ENCODE peak calls at places on chromosomes 7 and 10, in six cellular contexts. S, A, H, Q, U and N are unnamed samples.

GRCh38 chr7:77691892-77692491 is 4.3 kb upstream of the RSBN1L start:
- DNase-seq in A (no peak), S (no peak), H (no peak), U (no peak), Q (no peak), N (no peak)

GRCh38 chr7:135728136-135728669 is at the start of gene SLC13A4:
- DNase-seq in U (no peak), H (no peak), Q (no peak), S (no peak), A (no peak), N (no peak)

GRCh38 chr7:134364619-134365037 is 47.9 kb upstream of the SLC35B4 start:
- DNase-seq in S (no peak), A (no peak), U (no peak), Q (no peak), H (peak), N (no peak)

GRCh38 chr7:136174477-136174876 is 197.3 kb upstream of the MTPN start:
- DNase-seq in H (no peak), S (no peak), A (no peak), U (no peak), Q (no peak), N (no peak)

GRCh38 chr10:89207801-89208551 is 859 bp upstream of the CH25H start:
- DNase-seq in H (peak), Q (no peak), U (peak), A (no peak), S (peak), N (no peak)

GRCh38 chr10:112913661-112914287 is 36.3 kb upstream of the TCF7L2 start:
- DNase-seq in A (no peak), H (no peak), Q (no peak), U (no peak), S (no peak), N (no peak)

GRCh38 chr10:92880233-92880861 is 32.0 kb downstream of the EXOC6 start:
- DNase-seq in A (no peak), U (peak), S (no peak), Q (no peak), H (peak), N (peak)

GRCh38 chr7:112383671-112384417 is 66.4 kb upstream of the IFRD1 start:
- DNase-seq in S (no peak), A (no peak), H (no peak), U (no peak), Q (no peak), N (no peak)

GRCh38 chr7:29883462-29884398 is 77.4 kb downstream of the WIPF3 start:
- DNase-seq in U (peak), H (no peak), S (no peak), A (no peak), Q (no peak), N (no peak)

GRCh38 chr7:99116151-99116550 is 27.8 kb downstream of the SMURF1 start:
- DNase-seq in H (no peak), Q (no peak), S (no peak), U (no peak), A (no peak), N (no peak)

GRCh38 chr7:21960922-21961321 is 15.2 kb upstream of the CDCA7L start:
- DNase-seq in U (no peak), Q (no peak), H (peak), S (no peak), A (no peak), N (no peak)

GRCh38 chr10:97510686-97511085 is 12.0 kb downstream of the UBTD1 start:
- DNase-seq in Q (no peak), A (no peak), S (no peak), U (no peak), H (no peak), N (no peak)

GRCh38 chr7:42672339-42672990 is 239.4 kb downstream of the C7orf25 start:
- DNase-seq in H (no peak), A (no peak), S (no peak), Q (no peak), U (no peak), N (no peak)

GRCh38 chr10:58998924-58999713 is 177.3 kb upstream of the PHYHIPL start:
- DNase-seq in Q (no peak), A (no peak), S (no peak), U (peak), H (no peak), N (no peak)

GRCh38 chr7:33251261-33251660 is 121.9 kb downstream of the BBS9 start:
- DNase-seq in S (no peak), A (no peak), H (no peak), Q (no peak), U (no peak), N (no peak)

GRCh38 chr7:5690931-5691461 is 90.5 kb downstream of the RNF216 start:
- DNase-seq in A (no peak), U (no peak), S (peak), H (no peak), Q (no peak), N (no peak)